ENCODE peak calls at places on chromosome 10, in ten cellular contexts. F, U, Y, M, R, O, D, H, L and N are unnamed samples.

GRCh38 chr10:4191354-4191753 is 406.3 kb upstream of the KLF6 start:
- DNase-seq in F (no peak), U (no peak), Y (no peak), M (no peak), R (no peak), O (no peak), D (no peak), H (no peak), L (no peak), N (no peak)

GRCh38 chr10:122286872-122287271 is 15.8 kb downstream of the BTBD16 start:
- DNase-seq in F (no peak), U (peak), Y (peak), M (no peak), R (no peak), O (peak), D (peak), H (no peak), L (no peak), N (no peak)

GRCh38 chr10:66586073-66586472 is 339.8 kb upstream of the LRRTM3 start:
- DNase-seq in F (no peak), U (no peak), Y (no peak), M (no peak), R (no peak), O (no peak), D (peak), H (no peak), L (no peak), N (no peak)

GRCh38 chr10:3668276-3668960 is 116.6 kb downstream of the KLF6 start:
- DNase-seq in F (no peak), U (peak), Y (no peak), M (no peak), R (no peak), O (no peak), D (no peak), H (no peak), L (no peak), N (peak)

GRCh38 chr10:124063736-124064135 is 29.7 kb downstream of the CHST15 start:
- DNase-seq in F (no peak), U (no peak), Y (peak), M (peak), R (peak), O (no peak), D (no peak), H (no peak), L (no peak), N (no peak)

GRCh38 chr10:98254234-98254858 is 13.6 kb downstream of the LOXL4 start:
- DNase-seq in F (no peak), U (no peak), Y (no peak), M (no peak), R (no peak), O (no peak), D (no peak), H (no peak), L (no peak), N (no peak)

GRCh38 chr10:119505588-119506315 is 36.8 kb downstream of the RGS10 start:
- DNase-seq in F (no peak), U (no peak), Y (no peak), M (no peak), R (no peak), O (no peak), D (no peak), H (no peak), L (no peak), N (no peak)

GRCh38 chr10:130463876-130464360 is 327.7 kb downstream of the GLRX3 start:
- DNase-seq in F (no peak), U (no peak), Y (no peak), M (no peak), R (no peak), O (no peak), D (no peak), H (no peak), L (no peak), N (no peak)

GRCh38 chr10:34102917-34103506 is 712.1 kb downstream of the PARD3 start:
- DNase-seq in F (no peak), U (no peak), Y (no peak), M (no peak), R (no peak), O (no peak), D (no peak), H (no peak), L (no peak), N (no peak)

GRCh38 chr10:110395350-110396283 is 90.9 kb upstream of the SMNDC1 start:
- DNase-seq in F (no peak), U (peak), Y (no peak), M (peak), R (peak), O (no peak), D (peak), H (no peak), L (no peak), N (peak)

GRCh38 chr10:12777840-12778585 is 223.5 kb downstream of the CCDC3 start:
- DNase-seq in F (no peak), U (no peak), Y (peak), M (no peak), R (no peak), O (no peak), D (no peak), H (no peak), L (no peak), N (no peak)

GRCh38 chr10:3096149-3096548 is 28.8 kb downstream of the PFKP start:
- DNase-seq in F (no peak), U (no peak), Y (no peak), M (no peak), R (no peak), O (no peak), D (peak), H (no peak), L (no peak), N (no peak)

GRCh38 chr10:14056545-14057332 is 274.0 kb downstream of the FRMD4A start:
- DNase-seq in F (no peak), U (no peak), Y (no peak), M (no peak), R (peak), O (no peak), D (no peak), H (no peak), L (no peak), N (peak)

GRCh38 chr10:69337312-69338132 is 59.2 kb downstream of the HK1 start:
- DNase-seq in F (no peak), U (no peak), Y (no peak), M (no peak), R (peak), O (peak), D (no peak), H (peak), L (no peak), N (peak)

GRCh38 chr10:3959370-3960266 is 174.6 kb upstream of the KLF6 start:
- DNase-seq in F (no peak), U (no peak), Y (no peak), M (no peak), R (no peak), O (no peak), D (no peak), H (no peak), L (no peak), N (no peak)

GRCh38 chr10:71372882-71373495 is 23.7 kb upstream of the CDH23 start:
- DNase-seq in F (peak), U (no peak), Y (no peak), M (no peak), R (no peak), O (no peak), D (no peak), H (no peak), L (no peak), N (no peak)

GRCh38 chr10:102231357-102232318 is 5.5 kb downstream of the ELOVL3 start:
- DNase-seq in F (peak), U (peak), Y (no peak), M (peak), R (peak), O (no peak), D (peak), H (peak), L (peak), N (no peak)

GRCh38 chr10:29749150-29749549 is 114.4 kb upstream of the SVIL start:
- DNase-seq in F (no peak), U (no peak), Y (no peak), M (no peak), R (no peak), O (no peak), D (no peak), H (no peak), L (no peak), N (peak)

GRCh38 chr10:92430103-92430502 is 139.1 kb downstream of the MARCHF5 start:
- DNase-seq in F (no peak), U (no peak), Y (no peak), M (no peak), R (no peak), O (no peak), D (no peak), H (no peak), L (no peak), N (no peak)

GRCh38 chr10:91541481-91541880 is 91.4 kb downstream of the PPP1R3C start:
- DNase-seq in F (no peak), U (no peak), Y (no peak), M (no peak), R (no peak), O (no peak), D (no peak), H (no peak), L (no peak), N (peak)

GRCh38 chr10:96673318-96674099 is 46.8 kb downstream of the PIK3AP1 start:
- DNase-seq in F (peak), U (peak), Y (peak), M (no peak), R (peak), O (no peak), D (peak), H (peak), L (no peak), N (no peak)

GRCh38 chr10:12780634-12781601 is 220.6 kb downstream of the CCDC3 start:
- DNase-seq in F (no peak), U (no peak), Y (no peak), M (no peak), R (no peak), O (no peak), D (no peak), H (no peak), L (no peak), N (no peak)

GRCh38 chr10:33087142-33087541 is 129.1 kb upstream of the ITGB1 start:
- DNase-seq in F (no peak), U (no peak), Y (no peak), M (no peak), R (no peak), O (no peak), D (no peak), H (no peak), L (no peak), N (no peak)

GRCh38 chr10:114915294-114915693 is 22.7 kb upstream of the TRUB1 start:
- DNase-seq in F (no peak), U (no peak), Y (no peak), M (no peak), R (no peak), O (no peak), D (peak), H (no peak), L (no peak), N (no peak)

GRCh38 chr10:3136336-3136735 is 36.2 kb downstream of the PITRM1 start:
- DNase-seq in F (no peak), U (no peak), Y (peak), M (no peak), R (peak), O (no peak), D (no peak), H (no peak), L (no peak), N (no peak)

GRCh38 chr10:109977382-109977806 is 30.4 kb upstream of the ADD3 start:
- DNase-seq in F (no peak), U (no peak), Y (no peak), M (no peak), R (no peak), O (no peak), D (no peak), H (no peak), L (no peak), N (no peak)

GRCh38 chr10:71718165-71718678 is 1.4 kb downstream of the C10orf105 start:
- DNase-seq in F (no peak), U (no peak), Y (no peak), M (no peak), R (no peak), O (no peak), D (no peak), H (no peak), L (no peak), N (no peak)

GRCh38 chr10:103244663-103245271 is 920 bp upstream of the RPEL1 start:
- DNase-seq in F (peak), U (peak), Y (peak), M (peak), R (peak), O (no peak), D (peak), H (peak), L (peak), N (peak)

GRCh38 chr10:11851910-11852309 is 28.8 kb downstream of the PROSER2 start:
- DNase-seq in F (no peak), U (no peak), Y (no peak), M (no peak), R (no peak), O (no peak), D (no peak), H (no peak), L (no peak), N (no peak)

GRCh38 chr10:122559228-122559627 is 1.3 kb upstream of the DMBT1 start:
- DNase-seq in F (no peak), U (no peak), Y (no peak), M (no peak), R (no peak), O (no peak), D (no peak), H (no peak), L (no peak), N (no peak)

GRCh38 chr10:72695496-72695895 is 3.6 kb downstream of the MCU start:
- DNase-seq in F (no peak), U (no peak), Y (no peak), M (no peak), R (no peak), O (no peak), D (peak), H (no peak), L (no peak), N (no peak)

GRCh38 chr10:115657161-115657850 is 564.1 kb downstream of the ATRNL1 start:
- DNase-seq in F (no peak), U (no peak), Y (no peak), M (no peak), R (no peak), O (no peak), D (no peak), H (no peak), L (no peak), N (no peak)

GRCh38 chr10:67306588-67307205 is 380.9 kb downstream of the LRRTM3 start:
- DNase-seq in F (no peak), U (no peak), Y (peak), M (peak), R (no peak), O (no peak), D (peak), H (no peak), L (peak), N (no peak)

GRCh38 chr10:86389441-86390193 is 23.0 kb upstream of the GRID1 start:
- DNase-seq in F (no peak), U (peak), Y (no peak), M (peak), R (peak), O (no peak), D (no peak), H (no peak), L (no peak), N (no peak)